ENCODE peak calls at places on chromosomes 7 and 10, in five cellular contexts. One of them, this sample, is unnamed.

GRCh38 chr7:27843584-27844305 is 103.8 kb downstream of the TAX1BP1 start:
- DNase-seq in B cell: no peak
- DNase-seq in MM.1S: no peak
- DNase-seq in GM12891: no peak
- DNase-seq in heart left ventricle: no peak
- DNase-seq in this sample: no peak

GRCh38 chr7:101986335-101986734 is 168.9 kb downstream of the CUX1 start:
- DNase-seq in B cell: no peak
- DNase-seq in MM.1S: no peak
- DNase-seq in GM12891: no peak
- DNase-seq in heart left ventricle: no peak
- DNase-seq in this sample: no peak

GRCh38 chr7:68321776-68322496 is 1276.3 kb upstream of the AUTS2 start:
- DNase-seq in B cell: no peak
- DNase-seq in MM.1S: peak
- DNase-seq in GM12891: no peak
- DNase-seq in heart left ventricle: peak
- DNase-seq in this sample: no peak

GRCh38 chr10:18822156-18822555 is 162.9 kb downstream of the ARL5B start:
- DNase-seq in B cell: no peak
- DNase-seq in MM.1S: peak
- DNase-seq in GM12891: no peak
- DNase-seq in heart left ventricle: no peak
- DNase-seq in this sample: no peak

GRCh38 chr7:95250591-95250990 is 73.7 kb downstream of the PON1 start:
- DNase-seq in B cell: no peak
- DNase-seq in MM.1S: no peak
- DNase-seq in GM12891: no peak
- DNase-seq in heart left ventricle: no peak
- DNase-seq in this sample: no peak

GRCh38 chr7:155115288-155115687 is 45.2 kb downstream of the HTR5A start:
- DNase-seq in B cell: no peak
- DNase-seq in MM.1S: no peak
- DNase-seq in GM12891: no peak
- DNase-seq in heart left ventricle: no peak
- DNase-seq in this sample: no peak

GRCh38 chr7:94700926-94701554 is 45.1 kb upstream of the SGCE start:
- DNase-seq in B cell: no peak
- DNase-seq in MM.1S: no peak
- DNase-seq in GM12891: no peak
- DNase-seq in heart left ventricle: no peak
- DNase-seq in this sample: no peak

GRCh38 chr7:131383417-131383816 is 55.7 kb downstream of the MKLN1 start:
- DNase-seq in B cell: no peak
- DNase-seq in MM.1S: no peak
- DNase-seq in GM12891: no peak
- DNase-seq in heart left ventricle: no peak
- DNase-seq in this sample: no peak

GRCh38 chr10:117411440-117412428 is 36.5 kb upstream of the PDZD8 start:
- DNase-seq in B cell: no peak
- DNase-seq in MM.1S: no peak
- DNase-seq in GM12891: no peak
- DNase-seq in heart left ventricle: no peak
- DNase-seq in this sample: no peak

GRCh38 chr7:92766461-92767003 is 69.8 kb downstream of the CDK6 start:
- DNase-seq in B cell: no peak
- DNase-seq in MM.1S: no peak
- DNase-seq in GM12891: no peak
- DNase-seq in heart left ventricle: no peak
- DNase-seq in this sample: no peak

GRCh38 chr7:49773939-49774458 is 561 bp downstream of the VWC2 start:
- DNase-seq in B cell: no peak
- DNase-seq in MM.1S: no peak
- DNase-seq in GM12891: no peak
- DNase-seq in heart left ventricle: peak
- DNase-seq in this sample: no peak

GRCh38 chr10:59333731-59334130 is 28.6 kb downstream of the FAM13C start:
- DNase-seq in B cell: no peak
- DNase-seq in MM.1S: no peak
- DNase-seq in GM12891: no peak
- DNase-seq in heart left ventricle: no peak
- DNase-seq in this sample: no peak

GRCh38 chr7:129298268-129298893 is 73.6 kb downstream of the AHCYL2 start:
- DNase-seq in B cell: peak
- DNase-seq in MM.1S: peak
- DNase-seq in GM12891: peak
- DNase-seq in heart left ventricle: no peak
- DNase-seq in this sample: peak

GRCh38 chr10:77801474-77802238 is 124.9 kb downstream of the DLG5 start:
- DNase-seq in B cell: no peak
- DNase-seq in MM.1S: peak
- DNase-seq in GM12891: no peak
- DNase-seq in heart left ventricle: no peak
- DNase-seq in this sample: peak

GRCh38 chr10:63553031-63553430 is 31.8 kb downstream of the REEP3 start:
- DNase-seq in B cell: no peak
- DNase-seq in MM.1S: no peak
- DNase-seq in GM12891: no peak
- DNase-seq in heart left ventricle: no peak
- DNase-seq in this sample: no peak

GRCh38 chr10:122176232-122176865 is 94.7 kb upstream of the BTBD16 start:
- DNase-seq in B cell: no peak
- DNase-seq in MM.1S: no peak
- DNase-seq in GM12891: no peak
- DNase-seq in heart left ventricle: no peak
- DNase-seq in this sample: no peak

This sample was measured in effector memory CD8-positive, alpha-beta T cell.